ENCODE peak calls at places on chromosomes 7 and 10, in seven cellular contexts. One of them, this sample, is unnamed.

GRCh38 chr7:95190515-95190914 is 133.8 kb downstream of the PON1 start:
- DNase-seq in Panc1: no peak
- DNase-seq in HCT116: no peak
- DNase-seq in SK-N-SH: no peak
- DNase-seq in GM12878: no peak
- DNase-seq in H1: no peak
- DNase-seq in HepG2: peak
- DNase-seq in this sample: no peak

GRCh38 chr10:91590904-91591791 is 41.7 kb downstream of the PPP1R3C start:
- DNase-seq in Panc1: no peak
- DNase-seq in H1: no peak
- DNase-seq in HCT116: no peak
- DNase-seq in GM12878: no peak
- DNase-seq in HepG2: no peak
- DNase-seq in SK-N-SH: peak
- DNase-seq in this sample: peak

GRCh38 chr10:124125305-124126116 is 32.1 kb upstream of the CHST15 start:
- DNase-seq in HepG2: peak
- DNase-seq in H1: no peak
- DNase-seq in Panc1: no peak
- DNase-seq in HCT116: peak
- DNase-seq in SK-N-SH: no peak
- DNase-seq in GM12878: no peak
- DNase-seq in this sample: no peak

GRCh38 chr10:86863443-86863842 is 94.0 kb downstream of the MMRN2 start:
- DNase-seq in H1: no peak
- DNase-seq in SK-N-SH: no peak
- DNase-seq in HCT116: no peak
- DNase-seq in Panc1: no peak
- DNase-seq in HepG2: no peak
- DNase-seq in GM12878: no peak
- DNase-seq in this sample: no peak

GRCh38 chr7:2445898-2446555 is 30.2 kb downstream of the GRIFIN start:
- DNase-seq in Panc1: no peak
- DNase-seq in SK-N-SH: no peak
- DNase-seq in HepG2: no peak
- DNase-seq in H1: no peak
- DNase-seq in GM12878: no peak
- DNase-seq in HCT116: no peak
- DNase-seq in this sample: no peak

GRCh38 chr7:108109216-108109908 is 20.8 kb downstream of the LAMB4 start:
- DNase-seq in HepG2: peak
- DNase-seq in Panc1: no peak
- DNase-seq in H1: no peak
- DNase-seq in SK-N-SH: peak
- DNase-seq in GM12878: no peak
- DNase-seq in HCT116: peak
- DNase-seq in this sample: no peak

GRCh38 chr10:82826132-82826531 is 951.1 kb downstream of the NRG3 start:
- DNase-seq in H1: no peak
- DNase-seq in SK-N-SH: no peak
- DNase-seq in HepG2: no peak
- DNase-seq in GM12878: no peak
- DNase-seq in Panc1: no peak
- DNase-seq in HCT116: no peak
- DNase-seq in this sample: no peak

GRCh38 chr7:129298268-129298893 is 73.6 kb downstream of the AHCYL2 start:
- DNase-seq in HCT116: peak
- DNase-seq in Panc1: peak
- DNase-seq in HepG2: peak
- DNase-seq in SK-N-SH: peak
- DNase-seq in GM12878: no peak
- DNase-seq in H1: no peak
- DNase-seq in this sample: peak

GRCh38 chr7:77759294-77759889 is 38.8 kb downstream of the TMEM60 start:
- DNase-seq in HepG2: peak
- DNase-seq in Panc1: peak
- DNase-seq in GM12878: peak
- DNase-seq in HCT116: peak
- DNase-seq in SK-N-SH: peak
- DNase-seq in H1: peak
- DNase-seq in this sample: peak

GRCh38 chr10:72792288-72792687 is 100.3 kb downstream of the MCU start:
- DNase-seq in HepG2: no peak
- DNase-seq in Panc1: no peak
- DNase-seq in SK-N-SH: no peak
- DNase-seq in H1: no peak
- DNase-seq in HCT116: no peak
- DNase-seq in GM12878: no peak
- DNase-seq in this sample: no peak

GRCh38 chr10:18406136-18406535 is 245.3 kb downstream of the NSUN6 start:
- DNase-seq in Panc1: no peak
- DNase-seq in HCT116: peak
- DNase-seq in H1: no peak
- DNase-seq in HepG2: no peak
- DNase-seq in SK-N-SH: no peak
- DNase-seq in GM12878: no peak
- DNase-seq in this sample: no peak

GRCh38 chr7:53638517-53638916 is 603.1 kb downstream of the POM121L12 start:
- DNase-seq in HCT116: no peak
- DNase-seq in H1: no peak
- DNase-seq in SK-N-SH: no peak
- DNase-seq in HepG2: no peak
- DNase-seq in Panc1: no peak
- DNase-seq in GM12878: no peak
- DNase-seq in this sample: no peak

GRCh38 chr10:70799124-70799523 is 13.9 kb upstream of the TBATA start:
- DNase-seq in SK-N-SH: no peak
- DNase-seq in GM12878: no peak
- DNase-seq in HepG2: no peak
- DNase-seq in Panc1: no peak
- DNase-seq in H1: no peak
- DNase-seq in HCT116: no peak
- DNase-seq in this sample: no peak

GRCh38 chr10:7696545-7696944 is 6.6 kb upstream of the ITIH2 start:
- DNase-seq in H1: no peak
- DNase-seq in Panc1: no peak
- DNase-seq in HepG2: peak
- DNase-seq in GM12878: no peak
- DNase-seq in SK-N-SH: no peak
- DNase-seq in HCT116: no peak
- DNase-seq in this sample: no peak

GRCh38 chr7:1663857-1664651 is 6.0 kb upstream of the ELFN1 start:
- DNase-seq in H1: no peak
- DNase-seq in HCT116: no peak
- DNase-seq in HepG2: no peak
- DNase-seq in SK-N-SH: peak
- DNase-seq in GM12878: no peak
- DNase-seq in Panc1: no peak
- DNase-seq in this sample: peak

GRCh38 chr7:42950417-42950816 is 18.2 kb downstream of the MRPL32 start:
- DNase-seq in HepG2: no peak
- DNase-seq in SK-N-SH: no peak
- DNase-seq in H1: no peak
- DNase-seq in HCT116: no peak
- DNase-seq in Panc1: no peak
- DNase-seq in GM12878: no peak
- DNase-seq in this sample: no peak

GRCh38 chr7:96224073-96224472 is 97.8 kb downstream of the SLC25A13 start:
- DNase-seq in SK-N-SH: no peak
- DNase-seq in HepG2: no peak
- DNase-seq in HCT116: no peak
- DNase-seq in H1: no peak
- DNase-seq in GM12878: no peak
- DNase-seq in Panc1: no peak
- DNase-seq in this sample: no peak

GRCh38 chr10:132355754-132356153 is 23.8 kb downstream of the LRRC27 start:
- DNase-seq in H1: no peak
- DNase-seq in GM12878: no peak
- DNase-seq in Panc1: no peak
- DNase-seq in HepG2: no peak
- DNase-seq in SK-N-SH: no peak
- DNase-seq in HCT116: no peak
- DNase-seq in this sample: no peak

GRCh38 chr10:33196710-33197406 is 137.6 kb downstream of the NRP1 start:
- DNase-seq in SK-N-SH: no peak
- DNase-seq in HCT116: no peak
- DNase-seq in GM12878: no peak
- DNase-seq in HepG2: peak
- DNase-seq in H1: no peak
- DNase-seq in Panc1: no peak
- DNase-seq in this sample: no peak

GRCh38 chr7:153939177-153939576 is 113.0 kb upstream of the DPP6 start:
- DNase-seq in GM12878: no peak
- DNase-seq in H1: no peak
- DNase-seq in Panc1: no peak
- DNase-seq in HCT116: no peak
- DNase-seq in SK-N-SH: peak
- DNase-seq in HepG2: no peak
- DNase-seq in this sample: no peak

GRCh38 chr10:59240581-59241183 is 64.2 kb downstream of the PHYHIPL start:
- DNase-seq in H1: no peak
- DNase-seq in SK-N-SH: peak
- DNase-seq in HCT116: peak
- DNase-seq in Panc1: no peak
- DNase-seq in GM12878: no peak
- DNase-seq in HepG2: peak
- DNase-seq in this sample: peak

DNA sequence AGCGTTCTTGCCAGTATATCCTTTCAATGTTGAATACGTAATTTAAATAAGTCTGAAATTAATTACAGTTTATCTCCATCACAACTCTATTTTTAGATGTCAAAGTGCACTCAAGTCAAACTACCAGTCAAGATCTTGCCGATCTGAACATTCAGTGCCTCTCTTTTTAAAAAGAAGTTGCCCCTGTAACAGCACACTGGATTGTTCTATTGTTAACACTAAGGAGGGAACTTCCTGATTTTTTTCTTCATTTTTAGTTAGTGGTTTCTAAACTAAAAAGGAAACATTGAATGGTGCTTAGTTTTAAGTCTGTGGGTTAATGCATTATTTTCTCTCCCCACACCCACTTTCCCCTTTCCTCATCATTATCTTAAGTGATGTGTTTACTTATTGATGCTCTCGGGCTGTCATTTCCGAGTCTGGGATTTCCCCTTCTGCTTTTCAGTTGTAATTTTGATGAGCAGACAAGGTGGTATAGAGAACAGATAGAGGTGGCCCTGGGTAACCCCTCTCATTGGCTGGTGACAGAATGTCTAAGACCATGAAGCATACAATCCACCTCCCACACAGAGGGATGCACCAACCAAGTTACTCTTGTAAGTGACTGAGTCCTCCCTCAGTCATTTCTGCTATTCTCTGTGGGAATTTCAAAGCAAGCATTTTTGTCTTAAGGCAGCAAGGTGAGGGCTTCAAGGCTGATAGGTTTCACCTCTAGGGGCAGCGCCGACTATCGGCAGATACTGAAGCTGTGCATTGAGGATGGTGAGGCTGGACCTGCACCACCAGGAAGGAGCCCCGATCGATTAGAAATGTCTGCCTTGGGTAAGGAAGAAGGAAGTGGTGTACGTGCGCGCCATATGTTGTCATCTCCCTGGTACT is 49.4 kb downstream of the CHN2 start:
- DNase-seq in GM12878: peak
- DNase-seq in H1: peak
- DNase-seq in HCT116: peak
- DNase-seq in HepG2: no peak
- DNase-seq in Panc1: no peak
- DNase-seq in SK-N-SH: no peak
- DNase-seq in this sample: no peak
- TF ChIP-seq SIN3A in GM12878: no peak
- TF ChIP-seq SIN3A in H1: no peak
- TF ChIP-seq SIN3A in HCT116: no peak
- TF ChIP-seq SIN3A in HepG2: no peak
- TF ChIP-seq SIN3A in Panc1: no peak
- TF ChIP-seq SIN3A in SK-N-SH: no peak
- TF ChIP-seq SIN3A in this sample: no peak

DNA sequence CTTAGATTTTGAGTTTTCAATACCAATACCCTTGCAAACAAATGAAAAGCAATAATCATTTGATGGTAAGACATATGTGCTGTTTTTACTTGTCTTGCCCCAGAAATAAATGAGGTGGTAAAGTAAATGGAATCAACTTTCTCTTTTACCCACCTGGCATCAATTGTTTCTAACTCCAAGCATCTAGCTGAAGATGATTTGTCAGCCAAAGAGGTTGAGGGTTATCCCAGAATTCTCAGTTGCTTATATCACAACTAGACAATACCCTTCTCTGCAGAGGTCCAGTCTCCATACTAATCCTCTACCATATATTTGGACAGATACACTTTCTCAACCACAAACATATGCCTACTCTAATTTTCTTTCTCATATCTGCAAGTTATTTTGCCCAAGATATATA is 146.4 kb downstream of the REEP3 start:
- DNase-seq in HepG2: no peak
- DNase-seq in SK-N-SH: no peak
- DNase-seq in GM12878: no peak
- DNase-seq in H1: no peak
- DNase-seq in HCT116: no peak
- DNase-seq in Panc1: no peak
- DNase-seq in this sample: no peak
- TF ChIP-seq SIN3A in HepG2: no peak
- TF ChIP-seq SIN3A in SK-N-SH: no peak
- TF ChIP-seq SIN3A in GM12878: no peak
- TF ChIP-seq SIN3A in H1: no peak
- TF ChIP-seq SIN3A in HCT116: no peak
- TF ChIP-seq SIN3A in Panc1: no peak
- TF ChIP-seq SIN3A in this sample: no peak

DNA sequence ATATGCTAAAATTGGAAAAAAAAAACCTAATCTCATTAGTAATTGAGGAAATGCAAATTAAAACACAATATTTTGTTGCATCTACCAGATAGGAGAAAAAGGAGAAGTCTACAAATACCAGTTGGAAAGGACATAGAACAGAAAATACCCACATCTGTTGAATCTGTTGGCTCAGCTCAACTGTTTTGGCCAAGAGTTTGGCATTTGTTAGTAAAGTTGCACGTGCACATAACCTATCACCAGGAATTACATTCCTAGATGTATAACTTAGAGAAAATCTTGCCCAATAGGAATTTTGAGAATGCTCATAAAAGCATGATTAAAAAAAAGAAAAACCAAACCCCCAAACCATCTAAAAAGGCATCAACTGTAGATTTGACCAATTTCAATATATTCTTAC is 282.1 kb upstream of the BMPER start:
- DNase-seq in Panc1: no peak
- DNase-seq in SK-N-SH: no peak
- DNase-seq in HepG2: no peak
- DNase-seq in HCT116: no peak
- DNase-seq in GM12878: no peak
- DNase-seq in H1: no peak
- DNase-seq in this sample: no peak
- TF ChIP-seq SIN3A in Panc1: no peak
- TF ChIP-seq SIN3A in SK-N-SH: no peak
- TF ChIP-seq SIN3A in HepG2: no peak
- TF ChIP-seq SIN3A in HCT116: no peak
- TF ChIP-seq SIN3A in GM12878: no peak
- TF ChIP-seq SIN3A in H1: no peak
- TF ChIP-seq SIN3A in this sample: no peak

GRCh38 chr7:142997590-142997989 is 29.3 kb downstream of the OR9A2 start:
- DNase-seq in Panc1: no peak
- DNase-seq in GM12878: no peak
- DNase-seq in HCT116: no peak
- DNase-seq in HepG2: no peak
- DNase-seq in H1: no peak
- DNase-seq in SK-N-SH: no peak
- DNase-seq in this sample: peak

GRCh38 chr7:142992427-142992826 is 30.3 kb upstream of the KEL start:
- DNase-seq in H1: no peak
- DNase-seq in HCT116: no peak
- DNase-seq in HepG2: no peak
- DNase-seq in Panc1: no peak
- DNase-seq in GM12878: no peak
- DNase-seq in SK-N-SH: no peak
- DNase-seq in this sample: no peak
- TF ChIP-seq SIN3A in H1: no peak
- TF ChIP-seq SIN3A in HCT116: no peak
- TF ChIP-seq SIN3A in HepG2: no peak
- TF ChIP-seq SIN3A in Panc1: no peak
- TF ChIP-seq SIN3A in GM12878: no peak
- TF ChIP-seq SIN3A in SK-N-SH: no peak
- TF ChIP-seq SIN3A in this sample: no peak